ENCODE peak calls at places on chromosomes 13 and 19, in ten cellular contexts. One of them, this sample, is unnamed.

GRCh38 chr13:95343944-95344343 is 42.7 kb upstream of the ABCC4 start:
- DNase-seq in foreskin fibroblast: no peak
- DNase-seq in EL: no peak
- DNase-seq in activated effector memory CD4-positive, alpha-beta T cell treated with anti-CD3 and anti-CD28 coated beads, Interleukin-2, amount 50 U/mL, for 16 hours: no peak
- DNase-seq in smooth muscle cell of the brain vasculature: no peak
- DNase-seq in neural progenitor cell: no peak
- DNase-seq in cardiac muscle cell: no peak
- DNase-seq in amygdala: no peak
- DNase-seq in HuH-7: no peak
- DNase-seq in AG08396: no peak
- DNase-seq in this sample: no peak

GRCh38 chr13:85406269-85406975 is 392.8 kb downstream of the SLITRK6 start:
- DNase-seq in foreskin fibroblast: no peak
- DNase-seq in EL: no peak
- DNase-seq in activated effector memory CD4-positive, alpha-beta T cell treated with anti-CD3 and anti-CD28 coated beads, Interleukin-2, amount 50 U/mL, for 16 hours: no peak
- DNase-seq in smooth muscle cell of the brain vasculature: no peak
- DNase-seq in neural progenitor cell: no peak
- DNase-seq in cardiac muscle cell: no peak
- DNase-seq in amygdala: no peak
- DNase-seq in HuH-7: no peak
- DNase-seq in AG08396: no peak
- DNase-seq in this sample: no peak

GRCh38 chr19:6076291-6076665 is 34.0 kb downstream of the RFX2 start:
- DNase-seq in foreskin fibroblast: no peak
- DNase-seq in EL: no peak
- DNase-seq in activated effector memory CD4-positive, alpha-beta T cell treated with anti-CD3 and anti-CD28 coated beads, Interleukin-2, amount 50 U/mL, for 16 hours: no peak
- DNase-seq in smooth muscle cell of the brain vasculature: no peak
- DNase-seq in neural progenitor cell: no peak
- DNase-seq in cardiac muscle cell: no peak
- DNase-seq in amygdala: no peak
- DNase-seq in HuH-7: no peak
- DNase-seq in AG08396: no peak
- DNase-seq in this sample: no peak

GRCh38 chr19:3544742-3545668 is 6.0 kb downstream of the TEKTIP1 start:
- DNase-seq in foreskin fibroblast: peak; percentile 73
- DNase-seq in EL: peak; percentile 58
- DNase-seq in activated effector memory CD4-positive, alpha-beta T cell treated with anti-CD3 and anti-CD28 coated beads, Interleukin-2, amount 50 U/mL, for 16 hours: peak; percentile 93
- DNase-seq in smooth muscle cell of the brain vasculature: no peak
- DNase-seq in neural progenitor cell: peak; percentile 60
- DNase-seq in cardiac muscle cell: peak; percentile 55
- DNase-seq in amygdala: peak; percentile 64
- DNase-seq in HuH-7: peak; percentile 83
- DNase-seq in AG08396: peak; percentile 92
- DNase-seq in this sample: peak; percentile 84

GRCh38 chr13:101155920-101156319 is 260.4 kb downstream of the NALCN start:
- DNase-seq in foreskin fibroblast: peak; percentile 40
- DNase-seq in EL: no peak
- DNase-seq in activated effector memory CD4-positive, alpha-beta T cell treated with anti-CD3 and anti-CD28 coated beads, Interleukin-2, amount 50 U/mL, for 16 hours: no peak
- DNase-seq in smooth muscle cell of the brain vasculature: no peak
- DNase-seq in neural progenitor cell: peak; percentile 13
- DNase-seq in cardiac muscle cell: no peak
- DNase-seq in amygdala: no peak
- DNase-seq in HuH-7: no peak
- DNase-seq in AG08396: no peak
- DNase-seq in this sample: no peak

GRCh38 chr13:84239032-84239431 is 356.8 kb upstream of the SLITRK1 start:
- DNase-seq in foreskin fibroblast: no peak
- DNase-seq in EL: no peak
- DNase-seq in activated effector memory CD4-positive, alpha-beta T cell treated with anti-CD3 and anti-CD28 coated beads, Interleukin-2, amount 50 U/mL, for 16 hours: no peak
- DNase-seq in smooth muscle cell of the brain vasculature: no peak
- DNase-seq in neural progenitor cell: no peak
- DNase-seq in cardiac muscle cell: no peak
- DNase-seq in amygdala: no peak
- DNase-seq in HuH-7: no peak
- DNase-seq in AG08396: no peak
- DNase-seq in this sample: no peak

GRCh38 chr19:39595950-39596349 is 6.4 kb upstream of the LGALS13 start:
- DNase-seq in foreskin fibroblast: no peak
- DNase-seq in EL: no peak
- DNase-seq in activated effector memory CD4-positive, alpha-beta T cell treated with anti-CD3 and anti-CD28 coated beads, Interleukin-2, amount 50 U/mL, for 16 hours: no peak
- DNase-seq in smooth muscle cell of the brain vasculature: no peak
- DNase-seq in neural progenitor cell: no peak
- DNase-seq in cardiac muscle cell: no peak
- DNase-seq in amygdala: no peak
- DNase-seq in HuH-7: no peak
- DNase-seq in AG08396: no peak
- DNase-seq in this sample: no peak

GRCh38 chr13:82344867-82345266 is 1537.4 kb downstream of the SLITRK1 start:
- DNase-seq in foreskin fibroblast: no peak
- DNase-seq in EL: no peak
- DNase-seq in activated effector memory CD4-positive, alpha-beta T cell treated with anti-CD3 and anti-CD28 coated beads, Interleukin-2, amount 50 U/mL, for 16 hours: no peak
- DNase-seq in smooth muscle cell of the brain vasculature: no peak
- DNase-seq in neural progenitor cell: no peak
- DNase-seq in cardiac muscle cell: no peak
- DNase-seq in amygdala: no peak
- DNase-seq in HuH-7: peak; percentile 1
- DNase-seq in AG08396: no peak
- DNase-seq in this sample: no peak

This sample was measured in AG08395.